ENCODE peak calls at places on chromosomes 5 and 9, in eight cellular contexts. P is NCI-H1105 treated with DMSO at 0.1 percent for 48 hours; U is kidney tubule cell; W is HEK293T; R is stimulated activated CD4-positive, alpha-beta T cell treated with anti-CD3 and anti-CD28 coated beads, Interleukin-15, amount 100 ng/mL, for 1 hour; B is cardiac fibroblast; Y is activated naive CD4-positive, alpha-beta T cell treated with anti-CD3 and anti-CD28 coated beads for 36 hours; D is sigmoid colon. G is an unnamed sample.
A peak's percentile ranks its signal among the peaks of the same experiment; 100 is the strongest.

GRCh38 chr5:157994906-157995519 is 136.1 kb upstream of the CLINT1 start:
- DNase-seq in P (no peak), Y (peak; percentile 64), D (peak; percentile 88), R (no peak), U (peak; percentile 70), B (peak; percentile 75), W (peak; percentile 82), G (peak; percentile 82)

GRCh38 chr9:19102181-19102630 is 498 bp downstream of the HAUS6 start:
- DNase-seq in P (no peak), R (no peak), D (peak; percentile 72), B (peak; percentile 26), W (peak; percentile 56), U (peak; percentile 43), Y (peak; percentile 52), G (peak; percentile 31)

GRCh38 chr5:162139190-162139589 is 71.6 kb downstream of the GABRG2 start:
- DNase-seq in R (no peak), B (no peak), P (peak; percentile 63), U (no peak), W (no peak), Y (no peak), D (no peak), G (no peak)

GRCh38 chr9:99778308-99778707 is 43.4 kb upstream of the NR4A3 start:
- DNase-seq in D (no peak), Y (peak; percentile 51), W (no peak), B (peak; percentile 31), R (no peak), P (no peak), U (peak; percentile 89), G (no peak)

GRCh38 chr5:150999704-151000452 is 20.5 kb upstream of the GPX3 start:
- DNase-seq in B (peak; percentile 60), Y (no peak), D (peak; percentile 85), W (no peak), P (no peak), R (no peak), U (no peak), G (no peak)

GRCh38 chr5:98076501-98076900 is 697.0 kb upstream of the RGMB start:
- DNase-seq in P (no peak), W (no peak), B (no peak), D (no peak), R (no peak), U (no peak), Y (no peak), G (no peak)

GRCh38 chr5:137360607-137361006 is 138.5 kb downstream of the SPOCK1 start:
- DNase-seq in D (no peak), R (no peak), W (no peak), Y (no peak), P (no peak), B (peak; percentile 46), U (peak; percentile 8), G (no peak)

GRCh38 chr9:36560813-36561212 is 11.9 kb upstream of the MELK start:
- DNase-seq in P (no peak), Y (no peak), W (no peak), B (peak; percentile 76), U (no peak), D (no peak), R (no peak), G (no peak)

GRCh38 chr9:78676623-78677022 is 379.7 kb downstream of the PSAT1 start:
- DNase-seq in D (no peak), Y (no peak), U (peak; percentile 60), R (no peak), B (no peak), W (no peak), P (no peak), G (no peak)

GRCh38 chr5:150303070-150303595 is 428 bp upstream of the ARSI start:
- DNase-seq in P (no peak), U (no peak), Y (no peak), D (no peak), R (no peak), B (peak; percentile 85), W (no peak), G (no peak)

GRCh38 chr5:75048457-75048953 is 3.9 kb downstream of the GCNT4 start:
- DNase-seq in U (peak; percentile 51), B (no peak), P (no peak), W (no peak), R (no peak), Y (no peak), D (no peak), G (no peak)

GRCh38 chr5:149845601-149846000 is 99.0 kb downstream of the PDE6A start:
- DNase-seq in B (no peak), P (no peak), D (no peak), Y (no peak), U (no peak), R (no peak), W (no peak), G (no peak)

GRCh38 chr5:16454686-16455085 is 10.9 kb downstream of the ZNF622 start:
- DNase-seq in Y (no peak), U (peak; percentile 35), D (no peak), B (no peak), W (no peak), R (no peak), P (no peak), G (no peak)

GRCh38 chr9:93663877-93664548 is 87.6 kb downstream of the PHF2 start:
- DNase-seq in Y (no peak), U (no peak), R (no peak), D (peak; percentile 53), P (no peak), B (no peak), W (no peak), G (peak; percentile 14)